ENCODE peak calls at places on chromosomes 12 and 14, in five cellular contexts. B is H9, M is breast epithelium, Q is uterus, O is brain microvascular endothelial cell. F is an unnamed sample.

GRCh38 chr12:109449845-109450532 is 27.1 kb downstream of the KCTD10 start:
- DNase-seq in B (no peak), M (no peak), Q (no peak), O (no peak), F (no peak)

GRCh38 chr12:62446741-62447452 is 19.7 kb upstream of the MON2 start:
- DNase-seq in B (no peak), M (no peak), Q (no peak), O (no peak), F (no peak)

GRCh38 chr14:104094709-104095425 is 9.4 kb downstream of the ASPG start:
- DNase-seq in B (peak; percentile 89), M (no peak), Q (no peak), O (peak; percentile 39), F (peak; percentile 50)

GRCh38 chr12:44968960-44969359 is 81.9 kb downstream of the DBX2 start:
- DNase-seq in B (no peak), M (no peak), Q (no peak), O (no peak), F (no peak)

GRCh38 chr14:70724061-70724596 is 82.4 kb downstream of the TTC9 start:
- DNase-seq in B (no peak), M (no peak), Q (no peak), O (no peak), F (no peak)

GRCh38 chr12:80648866-80649265 is 58.6 kb upstream of the MYF6 start:
- DNase-seq in B (no peak), M (no peak), Q (no peak), O (peak; percentile 47), F (no peak)

GRCh38 chr14:102891556-102891955 is 30.9 kb upstream of the AMN start:
- DNase-seq in B (no peak), M (no peak), Q (no peak), O (peak; percentile 7), F (no peak)

GRCh38 chr14:75298187-75298985 is 19.8 kb downstream of the FOS start:
- DNase-seq in B (no peak), M (peak; percentile 48), Q (peak; percentile 85), O (no peak), F (no peak)

GRCh38 chr14:77498120-77498979 is at the start of gene ISM2:
- DNase-seq in B (peak; percentile 59), M (no peak), Q (peak; percentile 27), O (peak; percentile 2), F (peak; percentile 13)

GRCh38 chr12:67884596-67884995 is 104.7 kb upstream of the IFNG-AS1 start:
- DNase-seq in B (no peak), M (no peak), Q (no peak), O (no peak), F (no peak)

GRCh38 chr14:74918380-74918779 is 4.7 kb downstream of the RPS6KL1 start:
- DNase-seq in B (no peak), M (no peak), Q (no peak), O (no peak), F (no peak)

GRCh38 chr14:76514599-76514998 is 138.7 kb downstream of the ESRRB start:
- DNase-seq in B (no peak), M (no peak), Q (no peak), O (no peak), F (no peak)

GRCh38 chr14:36091096-36091495 is 85.4 kb downstream of the PTCSC3 start:
- DNase-seq in B (no peak), M (no peak), Q (no peak), O (peak; percentile 39), F (no peak)

GRCh38 chr12:57216014-57216891 is at the start of gene NXPH4:
- DNase-seq in B (peak; percentile 88), M (no peak), Q (peak; percentile 47), O (no peak), F (no peak)

GRCh38 chr12:73892181-73892580 is 645.5 kb upstream of the ATXN7L3B start:
- DNase-seq in B (no peak), M (no peak), Q (no peak), O (no peak), F (no peak)

GRCh38 chr12:67681145-67681778 is 32.7 kb downstream of the DYRK2 start:
- DNase-seq in B (no peak), M (no peak), Q (peak; percentile 22), O (peak; percentile 91), F (no peak)

GRCh38 chr14:97820781-97821180 is 1023.6 kb downstream of the VRK1 start:
- DNase-seq in B (no peak), M (no peak), Q (no peak), O (no peak), F (no peak)

GRCh38 chr14:97827746-97828145 is 1030.6 kb downstream of the VRK1 start:
- DNase-seq in B (no peak), M (no peak), Q (no peak), O (no peak), F (no peak)

DNA sequence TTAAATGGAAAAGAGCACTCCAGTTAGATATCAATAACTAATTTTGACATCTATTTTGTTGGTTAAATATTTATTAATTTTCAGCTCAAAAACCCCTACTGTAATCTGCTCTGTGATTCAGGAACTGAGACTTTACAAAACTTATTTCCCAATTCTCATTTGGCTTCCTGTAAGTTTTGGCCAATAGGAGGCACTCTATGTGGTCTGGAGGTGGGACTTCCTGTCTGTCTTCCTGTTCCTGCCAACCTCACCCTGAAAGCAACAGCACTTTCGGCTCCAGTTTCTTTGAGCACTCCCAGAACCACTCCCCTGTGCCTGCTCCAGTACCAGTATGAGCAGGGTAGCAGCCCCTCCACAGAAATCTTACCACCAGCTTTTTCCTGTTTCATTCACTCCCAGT is 1027.0 kb downstream of the VRK1 start:
- DNase-seq in B (no peak), M (no peak), Q (no peak), O (no peak), F (no peak)
- TF ChIP-seq CTCF in B (no peak), M (no peak), Q (no peak), O (no peak), F (no peak)

GRCh38 chr12:94305293-94305957 is 154.2 kb downstream of the CEP83 start:
- DNase-seq in B (peak; percentile 29), M (no peak), Q (no peak), O (no peak), F (no peak)
- H3K27ac ChIP-seq in B (peak overlapping the region; percentile 80), M (no peak overlapping the region), Q (no peak overlapping the region), O (no peak overlapping the region), F (no peak overlapping the region)

DNA sequence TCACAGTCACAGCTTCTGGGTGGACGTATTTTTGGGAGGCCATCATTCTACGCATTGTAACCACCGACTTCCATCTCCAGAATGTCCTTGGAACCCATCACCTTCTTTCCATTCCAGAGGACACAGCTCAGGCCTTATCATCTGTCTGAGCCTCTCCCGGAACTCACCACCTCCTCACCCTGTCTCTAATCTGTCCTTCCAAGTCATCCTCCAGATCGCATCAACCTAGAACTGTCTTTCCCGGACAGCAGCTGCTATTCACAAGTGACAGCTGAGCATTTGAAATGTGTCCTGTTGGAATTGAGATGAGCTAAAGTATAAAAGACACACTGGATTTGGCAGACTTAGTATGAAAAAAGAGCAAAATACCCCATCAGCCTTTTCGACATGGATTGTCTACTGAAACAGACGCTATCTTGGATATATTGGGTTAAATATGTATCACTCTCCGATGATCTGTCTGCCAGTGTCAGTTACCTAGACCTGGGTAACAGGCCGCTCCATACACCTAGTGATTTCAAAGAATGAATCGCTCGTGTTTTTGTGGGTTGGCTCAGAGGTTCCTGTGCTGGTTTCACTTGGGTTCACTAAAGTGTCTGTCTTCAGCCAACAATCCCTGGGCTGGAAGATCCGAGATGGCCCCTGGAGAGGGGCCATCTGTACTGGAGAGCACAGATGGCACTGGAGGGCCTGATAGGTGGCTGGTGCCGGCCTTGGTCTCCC is 104.4 kb upstream of the RFLNA start:
- DNase-seq in B (no peak), M (no peak), Q (no peak), O (no peak), F (no peak)
- H3K27me3 ChIP-seq in B (no peaks in the 10 kb centered on the region), M (no peaks in the 10 kb centered on the region), Q (no peaks in the 10 kb centered on the region), O (no peaks in the 10 kb centered on the region), F (no peaks in the 10 kb centered on the region)

DNA sequence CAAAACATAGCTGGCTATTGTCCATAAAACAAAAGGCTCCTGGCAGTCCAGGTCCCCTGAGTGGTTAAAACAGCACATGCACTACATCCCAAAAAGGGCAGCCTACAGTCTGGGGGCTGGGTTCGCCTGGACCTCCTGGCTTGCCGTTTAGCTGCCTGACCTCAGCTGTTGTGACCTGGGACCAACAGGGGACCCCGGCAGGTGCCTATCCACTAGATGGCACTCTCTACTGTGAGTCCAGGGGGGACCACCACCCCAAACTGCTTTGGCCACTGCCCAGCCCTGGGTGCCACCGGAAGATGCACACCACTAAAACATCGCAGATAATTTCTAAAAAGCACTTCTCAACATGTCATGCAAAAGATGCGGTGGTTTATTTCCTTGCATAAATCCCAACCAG is 2.9 kb upstream of the RTL1 start:
- DNase-seq in B (peak; percentile 67), M (no peak), Q (no peak), O (no peak), F (no peak)
- TF ChIP-seq CTCF in B (peak; percentile 71), M (no peak), Q (no peak), O (peak; percentile 55), F (no peak)

GRCh38 chr12:121769297-121769830 is 24.1 kb downstream of the RHOF start:
- DNase-seq in B (no peak), M (no peak), Q (no peak), O (no peak), F (no peak)

GRCh38 chr12:121767525-121768016 is 25.9 kb downstream of the RHOF start:
- DNase-seq in B (no peak), M (no peak), Q (peak; percentile 66), O (peak; percentile 50), F (no peak)

GRCh38 chr12:121770802-121771625 is 22.5 kb downstream of the RHOF start:
- DNase-seq in B (no peak), M (no peak), Q (no peak), O (no peak), F (no peak)

GRCh38 chr12:121770388-121770787 is 23.1 kb downstream of the RHOF start:
- DNase-seq in B (no peak), M (no peak), Q (no peak), O (no peak), F (no peak)

DNA sequence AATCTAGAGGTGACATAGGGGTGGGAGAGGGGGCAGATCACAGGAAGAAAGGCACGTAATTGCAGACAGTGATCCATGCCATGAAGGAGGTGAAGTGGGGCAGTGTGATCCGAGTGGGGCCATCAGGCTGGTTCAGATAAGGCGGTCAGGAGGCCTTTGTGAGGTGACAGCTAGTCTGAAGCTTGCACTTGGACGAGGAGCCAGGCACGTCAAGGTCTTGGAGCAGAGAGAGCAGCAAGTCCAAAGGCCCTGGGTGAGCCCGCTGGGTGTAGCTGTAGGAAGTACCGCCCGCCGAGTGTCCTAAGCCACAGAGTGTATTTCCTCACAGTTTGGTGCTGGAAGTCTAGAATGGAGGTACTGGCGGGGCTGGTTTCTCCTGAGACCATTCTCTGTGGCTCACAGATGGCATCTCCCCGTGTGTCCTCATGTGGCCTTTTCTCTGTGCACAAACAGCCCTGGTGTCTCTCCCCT is 23.6 kb downstream of the RHOF start:
- DNase-seq in B (no peak), M (no peak), Q (no peak), O (no peak), F (no peak)
- H3K27ac ChIP-seq in B (no peak overlapping the region), M (no peak overlapping the region), Q (no peak overlapping the region), O (no peak overlapping the region), F (no peak overlapping the region)